ENCODE peak calls at places on chromosomes 13 and 19, in eight cellular contexts. G is AG04450, E is lung, K is RWPE2, J is foreskin fibroblast, O is GM12865, D is Caco-2, Q is body of pancreas. V is an unnamed sample.

GRCh38 chr19:14544977-14545715 is 15.8 kb downstream of the TECR start:
- DNase-seq in G (no peak), J (peak), K (peak), D (no peak), O (no peak), Q (peak), E (peak), V (no peak)

GRCh38 chr13:46909037-46909436 is 12.2 kb upstream of the HTR2A start:
- DNase-seq in Q (no peak), E (no peak), J (no peak), G (no peak), D (no peak), O (no peak), K (no peak), V (peak)

GRCh38 chr13:105960326-105960725 is 575.1 kb downstream of the EFNB2 start:
- DNase-seq in O (no peak), E (no peak), D (no peak), K (no peak), Q (no peak), J (no peak), G (no peak), V (no peak)

GRCh38 chr13:57611956-57612355 is 19.6 kb upstream of the PCDH17 start:
- DNase-seq in E (no peak), D (no peak), K (no peak), Q (no peak), J (no peak), O (no peak), G (no peak), V (no peak)

GRCh38 chr13:40666905-40667621 is 622 bp upstream of the FOXO1 start:
- DNase-seq in K (no peak), J (peak), G (no peak), D (peak), Q (peak), E (peak), O (no peak), V (no peak)

GRCh38 chr19:14085309-14085995 is at the start of gene C19orf67:
- DNase-seq in Q (no peak), E (no peak), G (no peak), J (no peak), D (no peak), K (no peak), O (no peak), V (no peak)

GRCh38 chr19:41707502-41707812 is 969 bp upstream of the CEACAM5 start:
- DNase-seq in Q (no peak), O (no peak), D (peak), K (no peak), E (no peak), J (no peak), G (no peak), V (no peak)

GRCh38 chr19:37938379-37938778 is 31.4 kb downstream of the SIPA1L3 start:
- DNase-seq in E (no peak), G (no peak), J (no peak), Q (no peak), O (no peak), K (no peak), D (no peak), V (no peak)

GRCh38 chr19:42420055-42420544 is 7.1 kb downstream of the LIPE start:
- DNase-seq in D (peak), G (no peak), O (peak), E (no peak), Q (peak), J (peak), K (peak), V (peak)

GRCh38 chr13:29677627-29678026 is 82.1 kb upstream of the SLC7A1 start:
- DNase-seq in D (no peak), E (no peak), O (no peak), K (no peak), Q (no peak), G (no peak), J (no peak), V (no peak)

GRCh38 chr19:52270266-52270885 is 989 bp downstream of the ZNF766 start:
- DNase-seq in Q (no peak), K (no peak), G (no peak), J (peak), E (peak), D (peak), O (peak), V (no peak)

GRCh38 chr13:41611385-41611784 is 154.0 kb downstream of the RGCC start:
- DNase-seq in O (no peak), K (no peak), D (no peak), Q (no peak), J (peak), E (no peak), G (no peak), V (no peak)

GRCh38 chr19:44677019-44677809 is 5.9 kb downstream of the CEACAM19 start:
- DNase-seq in Q (no peak), D (peak), O (peak), J (peak), K (no peak), E (no peak), G (no peak), V (peak)

GRCh38 chr19:6476155-6476895 is 5.3 kb downstream of the DENND1C start:
- DNase-seq in D (peak), G (no peak), J (peak), K (peak), E (peak), Q (peak), O (peak), V (peak)

GRCh38 chr13:24254151-24254810 is 55.1 kb upstream of the C1QTNF9 start:
- DNase-seq in K (no peak), Q (no peak), E (peak), G (peak), O (peak), D (no peak), J (no peak), V (no peak)

GRCh38 chr13:113860579-113861432 is 3.1 kb downstream of the GAS6 start:
- DNase-seq in G (no peak), Q (peak), O (no peak), E (no peak), D (peak), J (no peak), K (peak), V (peak)

GRCh38 chr19:51503891-51504290 is 2.3 kb upstream of the SIGLEC12 start:
- DNase-seq in J (no peak), E (no peak), G (no peak), K (no peak), D (no peak), O (no peak), Q (no peak), V (no peak)

GRCh38 chr13:41554626-41555386 is 97.5 kb downstream of the RGCC start:
- DNase-seq in Q (no peak), E (no peak), D (no peak), O (peak), K (no peak), G (no peak), J (no peak), V (no peak)

GRCh38 chr19:28971513-28971912 is 241.4 kb downstream of the UQCRFS1 start:
- DNase-seq in J (no peak), G (no peak), O (no peak), K (no peak), Q (no peak), D (no peak), E (no peak), V (no peak)

GRCh38 chr13:46804391-46804815 is 7.4 kb upstream of the ESD start:
- DNase-seq in Q (no peak), G (peak), K (peak), O (no peak), D (no peak), E (no peak), J (peak), V (peak)

GRCh38 chr19:40726279-40726678 is 9.4 kb downstream of the ITPKC start:
- DNase-seq in E (no peak), O (no peak), K (no peak), G (no peak), Q (no peak), D (peak), J (no peak), V (no peak)

GRCh38 chr19:38831142-38831605 is 420 bp downstream of the ECH1 start:
- DNase-seq in K (no peak), E (peak), J (peak), O (peak), Q (peak), D (peak), G (peak), V (peak)

GRCh38 chr19:31204115-31204514 is 145.1 kb downstream of the TSHZ3 start:
- DNase-seq in J (no peak), O (no peak), D (no peak), G (no peak), Q (no peak), E (no peak), K (no peak), V (no peak)

GRCh38 chr19:36115453-36116343 is at the start of gene TBCB:
- DNase-seq in K (no peak), E (peak), Q (no peak), J (no peak), D (no peak), O (no peak), G (no peak), V (peak)

GRCh38 chr13:41199061-41199460 is 4.7 kb upstream of the KBTBD7 start:
- DNase-seq in G (no peak), J (no peak), K (no peak), O (peak), D (no peak), Q (no peak), E (no peak), V (no peak)

GRCh38 chr19:28574212-28574611 is 638.7 kb downstream of the UQCRFS1 start:
- DNase-seq in E (no peak), D (no peak), Q (no peak), J (no peak), O (no peak), K (no peak), G (no peak), V (no peak)

GRCh38 chr19:6015841-6016545 is 38.1 kb upstream of the RANBP3 start:
- DNase-seq in D (no peak), E (no peak), O (no peak), G (no peak), J (no peak), K (no peak), Q (no peak), V (no peak)

GRCh38 chr13:76884167-76884566 is 2.0 kb downstream of the KCTD12 start:
- DNase-seq in G (no peak), E (peak), Q (no peak), O (peak), K (no peak), D (peak), J (peak), V (peak)

GRCh38 chr13:113588394-113589111 is 4.0 kb downstream of the TFDP1 start:
- DNase-seq in E (no peak), D (no peak), G (no peak), Q (no peak), K (no peak), O (no peak), J (no peak), V (no peak)

GRCh38 chr13:47484564-47484963 is 516.5 kb downstream of the SUCLA2 start:
- DNase-seq in O (no peak), G (peak), K (no peak), J (peak), E (no peak), Q (no peak), D (no peak), V (peak)

GRCh38 chr13:28199089-28199488 is 60.7 kb downstream of the PAN3 start:
- DNase-seq in D (no peak), K (no peak), Q (no peak), O (no peak), G (no peak), J (no peak), E (no peak), V (no peak)
- TF ChIP-seq CTCF in D (no peak), K (no peak), Q (no peak), O (no peak), G (peak), J (no peak), E (no peak), V (peak)

GRCh38 chr19:18791315-18791678 is 192 bp upstream of the COMP start:
- DNase-seq in G (no peak), O (no peak), E (no peak), J (no peak), K (peak), Q (no peak), D (no peak), V (no peak)
- H3K4me3 ChIP-seq in G (no peak), O (no peak), E (no peak), J (no peak), K (no peak), Q (no peak), D (no peak), V (no peak)

DNA sequence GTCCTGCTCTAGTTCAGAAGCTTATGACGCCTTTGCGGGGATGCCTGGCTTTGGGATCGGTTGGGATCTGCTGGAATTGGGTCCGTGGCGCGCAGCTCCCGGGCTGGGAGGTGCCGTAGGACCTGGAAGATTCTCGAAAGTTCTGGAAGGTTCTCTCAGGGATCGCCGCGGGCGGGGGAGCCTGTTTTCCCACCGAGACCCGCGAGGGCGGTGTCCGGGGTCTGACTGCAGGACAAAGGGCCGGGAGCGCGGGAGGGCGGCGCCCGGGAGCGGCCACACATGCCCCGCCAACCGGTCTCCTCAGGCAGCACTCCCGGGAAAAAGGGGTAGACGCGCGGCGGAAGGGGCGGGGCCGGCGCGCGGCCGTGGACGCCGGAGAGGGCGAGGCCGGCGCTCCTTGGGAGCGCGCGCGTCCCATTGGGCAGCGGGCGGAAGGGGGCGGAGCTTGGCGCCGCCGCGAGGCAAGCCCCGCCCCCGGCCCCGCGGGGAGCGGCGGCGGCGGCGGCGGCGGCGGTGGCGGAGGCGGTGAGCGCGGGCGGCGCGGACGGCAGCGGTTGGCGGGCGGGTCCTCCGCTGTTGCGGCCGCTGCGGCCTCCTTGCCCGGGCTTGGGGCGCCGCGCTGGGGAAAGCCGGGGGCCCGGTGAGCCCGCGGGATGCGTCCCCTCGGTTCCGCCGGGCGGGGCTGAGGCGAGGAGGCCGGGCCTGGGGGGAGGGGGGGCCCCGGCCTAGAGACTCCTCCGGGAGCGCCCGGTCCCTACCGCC is 29.0 kb upstream of the NDUFS7 start:
- DNase-seq in Q (peak), O (peak), D (peak), J (peak), G (peak), K (no peak), E (peak), V (peak)
- TF ChIP-seq CTCF in Q (no peak), O (no peak), D (no peak), J (no peak), G (no peak), K (no peak), E (no peak), V (no peak)

GRCh38 chr13:45711952-45712351 is 9.8 kb downstream of the CBY2 start:
- DNase-seq in G (no peak), O (no peak), J (no peak), D (no peak), Q (no peak), K (no peak), E (no peak), V (no peak)

GRCh38 chr13:45714170-45714569 is 12.1 kb downstream of the CBY2 start:
- DNase-seq in Q (no peak), K (no peak), J (no peak), O (no peak), G (no peak), D (no peak), E (no peak), V (no peak)

GRCh38 chr13:45713106-45713690 is 11.1 kb downstream of the CBY2 start:
- DNase-seq in O (no peak), G (no peak), J (no peak), K (no peak), Q (no peak), E (no peak), D (no peak), V (no peak)

GRCh38 chr13:45715351-45715750 is 13.2 kb downstream of the CBY2 start:
- DNase-seq in O (no peak), D (no peak), G (no peak), Q (no peak), K (no peak), J (no peak), E (no peak), V (no peak)

GRCh38 chr13:45713721-45714120 is 11.6 kb downstream of the CBY2 start:
- DNase-seq in E (no peak), D (no peak), K (no peak), G (no peak), Q (no peak), O (no peak), J (no peak), V (no peak)
- H3K4me3 ChIP-seq in E (no peak), D (no peak), K (no peak), G (no peak), Q (no peak), O (no peak), J (no peak), V (no peak)

GRCh38 chr13:110311721-110312668 is 4.9 kb downstream of the COL4A2 start:
- DNase-seq in J (no peak), G (no peak), E (no peak), O (no peak), K (no peak), D (no peak), Q (no peak), V (no peak)

GRCh38 chr13:110310541-110311491 is 3.7 kb downstream of the COL4A2 start:
- DNase-seq in J (no peak), O (no peak), D (no peak), E (no peak), G (no peak), K (no peak), Q (no peak), V (no peak)

GRCh38 chr13:110314516-110315245 is 7.6 kb downstream of the COL4A2 start:
- DNase-seq in G (no peak), Q (no peak), O (no peak), K (no peak), E (no peak), D (no peak), J (no peak), V (no peak)

GRCh38 chr13:110309661-110310524 is 2.8 kb downstream of the COL4A2 start:
- DNase-seq in D (no peak), Q (no peak), J (no peak), O (no peak), K (no peak), E (no peak), G (no peak), V (no peak)

DNA sequence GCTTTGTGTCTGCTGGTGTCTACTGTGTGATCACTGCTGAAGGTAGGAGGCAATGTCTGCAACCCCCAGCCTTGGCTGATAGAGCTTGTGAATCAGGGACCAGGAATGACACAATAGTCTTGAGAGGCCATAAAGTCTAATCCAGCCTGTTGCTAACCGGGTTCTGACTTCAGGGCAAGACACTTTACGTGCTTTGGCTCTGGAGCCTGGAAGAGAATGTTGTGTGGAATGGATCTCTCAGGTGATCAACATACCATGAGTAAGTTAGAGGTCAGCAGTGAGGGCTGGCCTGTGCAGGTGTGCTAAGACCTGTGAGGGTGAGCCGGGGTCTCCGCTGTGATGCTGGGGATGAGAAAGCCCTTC is 5.6 kb downstream of the COL4A2 start:
- DNase-seq in K (no peak), J (peak), Q (no peak), E (no peak), O (no peak), G (no peak), D (peak), V (peak)
- TF ChIP-seq CTCF in K (no peak), J (peak), Q (no peak), E (no peak), O (no peak), G (peak), D (no peak), V (peak)

GRCh38 chr13:53126803-53127202 is 98.2 kb downstream of the OLFM4 start:
- DNase-seq in J (no peak), K (no peak), D (no peak), G (no peak), Q (no peak), O (no peak), E (no peak), V (no peak)

GRCh38 chr13:53123536-53123935 is 94.9 kb downstream of the OLFM4 start:
- DNase-seq in E (no peak), K (no peak), O (no peak), G (no peak), Q (no peak), D (no peak), J (no peak), V (no peak)

GRCh38 chr13:53129864-53130393 is 101.3 kb downstream of the OLFM4 start:
- DNase-seq in D (no peak), J (no peak), Q (no peak), K (no peak), G (no peak), O (no peak), E (no peak), V (no peak)

GRCh38 chr13:53124568-53125094 is 96.0 kb downstream of the OLFM4 start:
- DNase-seq in K (no peak), O (no peak), J (no peak), E (no peak), D (no peak), G (no peak), Q (no peak), V (no peak)

GRCh38 chr13:53127378-53127777 is 98.8 kb downstream of the OLFM4 start:
- DNase-seq in G (no peak), D (no peak), Q (no peak), J (no peak), O (no peak), K (no peak), E (no peak), V (no peak)
- H3K4me3 ChIP-seq in G (no peak), D (no peak), Q (no peak), J (no peak), O (no peak), K (no peak), E (no peak), V (no peak)

DNA sequence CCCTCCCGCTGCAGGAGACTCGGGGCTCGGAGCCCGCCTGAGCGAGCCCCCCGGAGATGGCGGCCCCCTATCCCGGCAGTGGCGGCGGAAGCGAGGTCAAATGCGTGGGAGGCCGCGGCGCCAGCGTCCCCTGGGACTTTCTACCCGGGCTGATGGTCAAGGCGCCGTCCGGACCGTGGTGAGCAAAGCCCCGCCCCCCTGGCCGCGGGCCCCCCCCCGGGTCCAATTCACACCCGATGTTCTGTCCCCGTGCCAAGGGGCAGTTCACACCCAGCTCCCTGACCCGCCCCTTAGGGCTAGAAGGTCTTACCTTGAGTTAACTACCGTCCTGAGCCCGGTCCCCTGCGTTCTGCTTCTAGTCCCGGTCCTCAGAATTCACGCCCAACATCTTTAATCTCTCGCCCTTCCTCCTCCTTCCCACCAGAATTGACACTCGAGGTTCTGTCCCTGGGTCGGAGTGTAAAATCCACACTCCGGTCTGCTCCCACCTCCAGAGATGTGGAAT is 1.4 kb downstream of the NPAS1 start:
- DNase-seq in E (no peak), D (peak), G (no peak), K (no peak), J (peak), O (peak), Q (no peak), V (no peak)
- TF ChIP-seq CTCF in E (no peak), D (no peak), G (no peak), K (no peak), J (no peak), O (no peak), Q (no peak), V (no peak)

GRCh38 chr13:33678084-33678483 is 139.9 kb upstream of the RFC3 start:
- DNase-seq in Q (no peak), D (no peak), K (no peak), J (no peak), O (no peak), G (no peak), E (no peak), V (no peak)

GRCh38 chr13:33677215-33677614 is 140.7 kb upstream of the RFC3 start:
- DNase-seq in O (no peak), J (no peak), E (no peak), G (no peak), D (no peak), Q (no peak), K (no peak), V (no peak)

GRCh38 chr13:33678906-33679657 is 138.9 kb upstream of the RFC3 start:
- DNase-seq in E (peak), O (peak), J (no peak), G (no peak), D (peak), K (no peak), Q (peak), V (peak)

GRCh38 chr13:33676700-33677048 is 141.3 kb upstream of the RFC3 start:
- DNase-seq in D (peak), O (peak), E (peak), G (peak), K (no peak), J (peak), Q (peak), V (peak)

GRCh38 chr13:33676045-33676699 is 141.8 kb upstream of the RFC3 start:
- DNase-seq in E (no peak), G (no peak), K (no peak), J (peak), O (no peak), Q (peak), D (peak), V (peak)
- H3K4me3 ChIP-seq in E (no peak), G (peak), K (no peak), J (peak), O (no peak), Q (peak), D (peak), V (peak)

V was measured in fibroblast of the aortic adventitia.